ENCODE peak calls at places on chromosomes 16 and 17, in eight cellular contexts. V is tibial nerve, H is psoas muscle, K is heart left ventricle, X is adrenal gland, M is WERI-Rb-1, R is RWPE2, S is neural progenitor cell. P is an unnamed sample.

GRCh38 chr17:7444682-7445010 is 215 bp upstream of the CHRNB1 start:
- DNase-seq in V (no peak), H (no peak), K (no peak), X (no peak), M (no peak), R (no peak), S (no peak), P (no peak)

GRCh38 chr17:21166599-21167265 is 40.0 kb downstream of the DHRS7B start:
- DNase-seq in V (no peak), H (no peak), K (no peak), X (no peak), M (no peak), R (no peak), S (no peak), P (no peak)

GRCh38 chr16:75647138-75647491 is 350 bp downstream of the KARS1 start:
- DNase-seq in V (no peak), H (no peak), K (no peak), X (no peak), M (no peak), R (no peak), S (no peak), P (no peak)

GRCh38 chr17:63772801-63773271 is 561 bp downstream of the CCDC47 start:
- DNase-seq in V (peak; percentile 20), H (no peak), K (no peak), X (peak; percentile 14), M (no peak), R (no peak), S (peak; percentile 22), P (no peak)

GRCh38 chr17:66737524-66737923 is 97.4 kb upstream of the CACNG5 start:
- DNase-seq in V (no peak), H (no peak), K (no peak), X (no peak), M (peak; percentile 84), R (no peak), S (peak; percentile 79), P (peak; percentile 41)

GRCh38 chr16:680967-681745 is 946 bp downstream of the STUB1 start:
- DNase-seq in V (no peak), H (peak; percentile 68), K (no peak), X (peak; percentile 89), M (peak; percentile 38), R (no peak), S (peak; percentile 53), P (peak; percentile 76)

GRCh38 chr17:1241904-1242303 is 28.3 kb upstream of the BHLHA9 start:
- DNase-seq in V (peak; percentile 72), H (peak; percentile 51), K (no peak), X (peak; percentile 13), M (no peak), R (no peak), S (no peak), P (no peak)

GRCh38 chr16:17335826-17336492 is 134.8 kb downstream of the XYLT1 start:
- DNase-seq in V (no peak), H (no peak), K (no peak), X (no peak), M (no peak), R (no peak), S (no peak), P (no peak)

GRCh38 chr17:55750750-55751641 is at the start of gene PCTP:
- DNase-seq in V (peak; percentile 94), H (peak; percentile 95), K (peak; percentile 97), X (peak; percentile 96), M (peak; percentile 97), R (peak; percentile 87), S (peak; percentile 96), P (peak; percentile 91)

GRCh38 chr17:11245187-11245586 is 4.2 kb downstream of the SHISA6 start:
- DNase-seq in V (no peak), H (no peak), K (no peak), X (no peak), M (no peak), R (no peak), S (no peak), P (no peak)

GRCh38 chr17:11244781-11245180 is 3.8 kb downstream of the SHISA6 start:
- DNase-seq in V (no peak), H (no peak), K (no peak), X (no peak), M (no peak), R (no peak), S (no peak), P (no peak)

GRCh38 chr17:11241611-11242226 is 706 bp downstream of the SHISA6 start:
- DNase-seq in V (no peak), H (peak; percentile 20), K (no peak), X (no peak), M (peak; percentile 9), R (no peak), S (no peak), P (no peak)

GRCh38 chr17:11240841-11241610 is at the start of gene SHISA6:
- DNase-seq in V (no peak), H (peak; percentile 19), K (no peak), X (no peak), M (peak; percentile 38), R (no peak), S (peak; percentile 80), P (no peak)

GRCh38 chr17:11245792-11246191 is 4.8 kb downstream of the SHISA6 start:
- DNase-seq in V (no peak), H (no peak), K (no peak), X (no peak), M (no peak), R (no peak), S (no peak), P (no peak)
- H3K9me3 ChIP-seq in V (no peaks in the 10 kb centered on the region), H (no peaks in the 10 kb centered on the region), K (no peaks in the 10 kb centered on the region), X (no peaks in the 10 kb centered on the region), M (peaks cover 3% of the 10 kb centered on the region), R (no peaks in the 10 kb centered on the region), S (no peaks in the 10 kb centered on the region), P (no peaks in the 10 kb centered on the region)

GRCh38 chr16:9259914-9260608 is 168.6 kb downstream of the HAPSTR1 start:
- DNase-seq in V (peak; percentile 6), H (no peak), K (no peak), X (no peak), M (no peak), R (no peak), S (no peak), P (no peak)

GRCh38 chr16:9256196-9256595 is 164.8 kb downstream of the HAPSTR1 start:
- DNase-seq in V (no peak), H (no peak), K (no peak), X (peak; percentile 26), M (peak; percentile 68), R (no peak), S (peak; percentile 68), P (no peak)

GRCh38 chr16:9260665-9261064 is 169.2 kb downstream of the HAPSTR1 start:
- DNase-seq in V (peak; percentile 10), H (no peak), K (no peak), X (peak; percentile 1), M (no peak), R (no peak), S (no peak), P (no peak)

GRCh38 chr16:9258423-9259051 is 167.1 kb downstream of the HAPSTR1 start:
- DNase-seq in V (no peak), H (peak; percentile 16), K (no peak), X (peak; percentile 16), M (peak; percentile 77), R (no peak), S (peak; percentile 80), P (no peak)

DNA sequence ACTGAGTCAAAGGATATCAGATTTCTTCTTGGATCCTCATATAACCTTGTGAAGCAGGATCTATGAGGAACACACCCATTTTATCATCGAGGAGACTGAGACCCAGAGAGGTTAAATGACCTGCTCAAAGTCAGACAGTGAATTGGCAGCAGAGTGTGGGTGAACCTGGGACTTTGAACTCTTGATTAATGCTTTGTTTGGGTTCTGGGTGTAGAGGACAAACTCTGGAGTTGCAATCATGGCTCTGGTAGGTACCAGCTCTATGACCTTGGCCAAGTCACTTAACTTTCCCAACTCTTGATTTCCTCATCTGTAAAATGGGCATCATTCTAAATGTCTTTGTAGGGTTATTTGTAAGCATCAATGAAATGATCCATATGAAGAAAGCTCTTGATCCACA is 166.4 kb downstream of the HAPSTR1 start:
- DNase-seq in V (no peak), H (no peak), K (no peak), X (no peak), M (no peak), R (no peak), S (no peak), P (no peak)
- H3K9me3 ChIP-seq in V (peaks cover 10% of the 10 kb centered on the region), H (no peaks in the 10 kb centered on the region), K (no peaks in the 10 kb centered on the region), X (no peaks in the 10 kb centered on the region), M (no peaks in the 10 kb centered on the region), R (no peaks in the 10 kb centered on the region), S (no peaks in the 10 kb centered on the region), P (no peaks in the 10 kb centered on the region)

GRCh38 chr17:9628509-9628908 is 16.8 kb upstream of the USP43 start:
- DNase-seq in V (no peak), H (no peak), K (no peak), X (no peak), M (no peak), R (no peak), S (no peak), P (no peak)

GRCh38 chr17:9635340-9635739 is 10.0 kb upstream of the USP43 start:
- DNase-seq in V (no peak), H (no peak), K (no peak), X (no peak), M (no peak), R (no peak), S (no peak), P (no peak)

GRCh38 chr17:9636501-9636900 is 8.8 kb upstream of the USP43 start:
- DNase-seq in V (no peak), H (no peak), K (no peak), X (no peak), M (no peak), R (no peak), S (no peak), P (no peak)

GRCh38 chr17:9632741-9633140 is 12.6 kb upstream of the USP43 start:
- DNase-seq in V (no peak), H (no peak), K (no peak), X (no peak), M (no peak), R (no peak), S (no peak), P (no peak)
- H3K9me3 ChIP-seq in V (peaks cover 6% of the 10 kb centered on the region), H (no peaks in the 10 kb centered on the region), K (no peaks in the 10 kb centered on the region), X (no peaks in the 10 kb centered on the region), M (no peaks in the 10 kb centered on the region), R (no peaks in the 10 kb centered on the region), S (no peaks in the 10 kb centered on the region), P (no peaks in the 10 kb centered on the region)

DNA sequence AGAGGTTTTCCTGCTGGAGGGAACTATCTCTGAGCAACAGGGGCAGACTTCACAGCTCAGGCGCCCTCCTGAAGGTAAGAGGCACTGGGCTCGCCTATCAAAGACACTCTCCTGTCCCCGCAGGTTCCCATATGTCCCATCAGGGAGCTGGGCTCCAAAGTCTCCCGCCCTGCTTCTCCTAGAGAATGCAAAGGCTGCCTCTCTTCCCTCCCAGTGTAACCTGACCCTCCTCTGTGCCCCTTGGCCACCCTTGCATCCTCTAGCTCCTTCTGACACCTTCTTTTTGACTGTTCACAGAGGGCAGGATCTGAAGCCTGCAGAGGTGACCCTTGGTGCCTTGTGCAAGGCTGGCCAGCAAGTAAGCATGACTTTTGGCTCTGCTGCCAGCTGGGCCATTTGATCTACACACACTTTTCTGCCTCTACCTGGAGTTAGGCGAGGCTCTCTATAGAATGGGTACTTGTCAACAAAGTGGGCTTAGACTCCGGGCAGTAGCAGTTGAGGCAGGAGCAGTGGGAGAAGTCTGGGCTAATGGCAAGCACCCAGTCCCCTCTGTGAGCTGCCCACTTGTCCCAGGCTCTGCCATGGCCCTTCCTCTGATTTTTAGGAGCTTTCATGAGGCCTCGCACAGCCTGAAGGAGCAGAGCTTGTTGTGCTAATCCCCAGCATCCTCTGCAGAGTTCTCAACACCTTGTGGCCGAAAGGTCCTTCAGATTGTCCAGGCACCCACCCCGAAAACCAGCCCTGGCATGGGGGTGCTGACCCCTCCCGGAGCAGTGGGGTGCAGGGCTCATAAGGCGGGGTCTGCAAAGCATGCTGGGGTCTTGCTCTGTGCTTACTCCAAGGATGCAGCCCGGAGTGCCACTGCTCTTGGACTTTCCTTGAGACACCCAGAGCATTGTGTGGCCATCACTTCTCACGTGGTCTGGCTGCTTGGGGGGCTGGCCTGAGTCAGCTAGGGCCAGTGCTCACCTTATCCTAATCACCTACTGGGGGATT is 122.9 kb downstream of the METRNL start:
- DNase-seq in V (peak; percentile 4), H (no peak), K (no peak), X (no peak), M (peak; percentile 12), R (peak; percentile 34), S (no peak), P (no peak)
- H3K9me3 ChIP-seq in V (no peaks in the 10 kb centered on the region), H (no peaks in the 10 kb centered on the region), K (no peaks in the 10 kb centered on the region), X (no peaks in the 10 kb centered on the region), M (peaks cover 9% of the 10 kb centered on the region), R (no peaks in the 10 kb centered on the region), S (no peaks in the 10 kb centered on the region), P (no peaks in the 10 kb centered on the region)